ENCODE peak calls at places on chromosomes 2 and 18, in seven cellular contexts. O is AG09309, L is T-helper 2 cell, Q is NCI-H82, T is K562, R is mesendoderm, N is D341Med. X is an unnamed sample.

GRCh38 chr2:36620321-36620720 is 22.4 kb upstream of the FEZ2 start:
- DNase-seq in O (no peak), L (no peak), Q (no peak), T (no peak), R (no peak), N (no peak), X (no peak)

GRCh38 chr2:239369631-239370161 is 31.1 kb downstream of the HDAC4 start:
- DNase-seq in O (no peak), L (peak; percentile 93), Q (no peak), T (no peak), R (no peak), N (no peak), X (no peak)

GRCh38 chr2:47652041-47652713 is 130.8 kb upstream of the MSH6 start:
- DNase-seq in O (no peak), L (no peak), Q (no peak), T (no peak), R (no peak), N (no peak), X (peak; percentile 29)

GRCh38 chr2:83058683-83059082 is 1400.4 kb downstream of the SUCLG1 start:
- DNase-seq in O (no peak), L (no peak), Q (no peak), T (no peak), R (no peak), N (no peak), X (no peak)

GRCh38 chr2:241901500-241902351 is 32.2 kb downstream of the RTP5 start:
- DNase-seq in O (no peak), L (no peak), Q (no peak), T (no peak), R (peak; percentile 72), N (peak; percentile 22), X (no peak)

GRCh38 chr2:50591021-50591420 is 440.9 kb downstream of the NRXN1 start:
- DNase-seq in O (no peak), L (no peak), Q (no peak), T (no peak), R (no peak), N (no peak), X (no peak)

GRCh38 chr2:237922641-237923361 is 44.0 kb upstream of the UBE2F start:
- DNase-seq in O (no peak), L (no peak), Q (no peak), T (no peak), R (no peak), N (no peak), X (peak; percentile 13)

GRCh38 chr2:240594511-240595380 is 8.2 kb downstream of the CAPN10 start:
- DNase-seq in O (no peak), L (no peak), Q (no peak), T (no peak), R (no peak), N (no peak), X (no peak)

GRCh38 chr2:134461511-134461910 is 207.6 kb downstream of the MGAT5 start:
- DNase-seq in O (no peak), L (no peak), Q (no peak), T (no peak), R (no peak), N (no peak), X (no peak)

GRCh38 chr2:120629241-120629895 is 106.3 kb upstream of the GLI2 start:
- DNase-seq in O (no peak), L (no peak), Q (no peak), T (no peak), R (no peak), N (no peak), X (no peak)

GRCh38 chr2:239693761-239694415 is 293.1 kb upstream of the HDAC4 start:
- DNase-seq in O (no peak), L (no peak), Q (no peak), T (no peak), R (no peak), N (no peak), X (no peak)

GRCh38 chr2:63497561-63497960 is 90.7 kb downstream of the WDPCP start:
- DNase-seq in O (no peak), L (no peak), Q (no peak), T (no peak), R (no peak), N (no peak), X (no peak)

GRCh38 chr2:67879586-67880290 is 183.1 kb downstream of the C1D start:
- DNase-seq in O (no peak), L (no peak), Q (no peak), T (no peak), R (no peak), N (no peak), X (no peak)

GRCh38 chr2:239247401-239248245 is 153.2 kb downstream of the HDAC4 start:
- DNase-seq in O (no peak), L (no peak), Q (no peak), T (no peak), R (no peak), N (no peak), X (peak; percentile 27)

GRCh38 chr2:58734365-58734764 is 493.2 kb upstream of the FANCL start:
- DNase-seq in O (no peak), L (no peak), Q (no peak), T (peak; percentile 35), R (peak; percentile 43), N (no peak), X (no peak)

GRCh38 chr18:42901161-42901560 is 214.3 kb downstream of the RIT2 start:
- DNase-seq in O (no peak), L (no peak), Q (no peak), T (no peak), R (no peak), N (no peak), X (no peak)

GRCh38 chr2:24785704-24786321 is 7.4 kb downstream of the PTRHD1 start:
- DNase-seq in O (no peak), L (no peak), Q (no peak), T (no peak), R (no peak), N (no peak), X (peak; percentile 46)

GRCh38 chr2:152532241-152532640 is 185.0 kb downstream of the PRPF40A start:
- DNase-seq in O (peak; percentile 47), L (no peak), Q (no peak), T (no peak), R (no peak), N (no peak), X (no peak)

GRCh38 chr2:62178741-62179271 is 17.1 kb upstream of the B3GNT2 start:
- DNase-seq in O (peak; percentile 20), L (no peak), Q (no peak), T (no peak), R (no peak), N (no peak), X (no peak)

X was measured in NCI-H2107.